ENCODE peak calls at places on chromosomes 5 and 9, in four cellular contexts. I is psoas muscle, H is heart left ventricle, B is pancreas. T is an unnamed sample.

GRCh38 chr5:1404062-1404461 is 41.2 kb downstream of the SLC6A3 start:
- DNase-seq in I (peak; percentile 25), H (no peak), B (peak; percentile 45), T (no peak)

GRCh38 chr9:136615631-136616306 is 46.9 kb upstream of the EGFL7 start:
- DNase-seq in I (no peak), H (no peak), B (no peak), T (no peak)

GRCh38 chr9:111622626-111623025 is 8.5 kb upstream of the DNAJC25 start:
- DNase-seq in I (peak; percentile 49), H (no peak), B (no peak), T (no peak)

GRCh38 chr5:179284751-179285191 is 60.5 kb downstream of the ADAMTS2 start:
- DNase-seq in I (no peak), H (no peak), B (peak; percentile 21), T (no peak)

GRCh38 chr9:115591584-115591984 is 473.6 kb upstream of the TNC start:
- DNase-seq in I (peak; percentile 71), H (peak; percentile 33), B (no peak), T (peak; percentile 98)

GRCh38 chr9:72954431-72955420 is 1.9 kb upstream of the ALDH1A1 start:
- DNase-seq in I (peak; percentile 51), H (no peak), B (no peak), T (no peak)

GRCh38 chr5:179241175-179241574 is 104.1 kb downstream of the ADAMTS2 start:
- DNase-seq in I (peak; percentile 55), H (peak; percentile 17), B (peak; percentile 29), T (no peak)

GRCh38 chr5:9932770-9933169 is 302.6 kb upstream of the TAS2R1 start:
- DNase-seq in I (no peak), H (no peak), B (no peak), T (no peak)

GRCh38 chr9:108803666-108804065 is 52.1 kb downstream of the ACTL7B start:
- DNase-seq in I (no peak), H (no peak), B (no peak), T (no peak)

GRCh38 chr5:181151146-181151545 is 3.8 kb downstream of the OR2V2 start:
- DNase-seq in I (no peak), H (no peak), B (no peak), T (no peak)

GRCh38 chr9:127369428-127369827 is 27.5 kb upstream of the SLC2A8 start:
- DNase-seq in I (no peak), H (no peak), B (no peak), T (no peak)

GRCh38 chr9:32431940-32432555 is 47.6 kb downstream of the ACO1 start:
- DNase-seq in I (peak; percentile 61), H (peak; percentile 39), B (no peak), T (no peak)

GRCh38 chr5:168364738-168365550 is 73.5 kb downstream of the WWC1 start:
- DNase-seq in I (no peak), H (no peak), B (peak; percentile 55), T (no peak)

GRCh38 chr9:10135553-10135952 is 477.2 kb downstream of the PTPRD start:
- DNase-seq in I (no peak), H (no peak), B (no peak), T (no peak)

GRCh38 chr9:37582548-37583157 is 6.5 kb upstream of the FBXO10 start:
- DNase-seq in I (no peak), H (no peak), B (no peak), T (no peak)

GRCh38 chr5:121954086-121954485 is 7.7 kb upstream of the SRFBP1 start:
- DNase-seq in I (no peak), H (no peak), B (peak; percentile 50), T (no peak)

GRCh38 chr5:139638090-139638735 is 9.9 kb upstream of the CXXC5 start:
- DNase-seq in I (peak; percentile 96), H (peak; percentile 84), B (peak; percentile 89), T (no peak)

GRCh38 chr5:56850423-56850822 is 35.1 kb downstream of the MAP3K1 start:
- DNase-seq in I (no peak), H (no peak), B (no peak), T (no peak)

GRCh38 chr5:133686566-133686965 is 74.2 kb upstream of the FSTL4 start:
- DNase-seq in I (no peak), H (no peak), B (no peak), T (no peak)

GRCh38 chr5:91128604-91129003 is 254.5 kb downstream of the ARRDC3 start:
- DNase-seq in I (no peak), H (no peak), B (no peak), T (no peak)

GRCh38 chr5:16574789-16575785 is 41.7 kb downstream of the RETREG1 start:
- DNase-seq in I (peak; percentile 76), H (peak; percentile 46), B (no peak), T (no peak)

GRCh38 chr5:43702815-43703214 is 99.8 kb downstream of the NNT start:
- DNase-seq in I (no peak), H (no peak), B (no peak), T (no peak)

GRCh38 chr9:85258823-85259370 is 482.9 kb downstream of the AGTPBP1 start:
- DNase-seq in I (peak; percentile 60), H (peak; percentile 50), B (no peak), T (peak; percentile 2)

GRCh38 chr9:97571664-97572063 is 61.5 kb downstream of the TSTD2 start:
- DNase-seq in I (peak; percentile 51), H (no peak), B (no peak), T (no peak)

GRCh38 chr9:6443661-6444060 is 30.7 kb downstream of the UHRF2 start:
- DNase-seq in I (no peak), H (no peak), B (no peak), T (no peak)

GRCh38 chr5:179243333-179243732 is 101.9 kb downstream of the ADAMTS2 start:
- DNase-seq in I (no peak), H (peak; percentile 8), B (no peak), T (no peak)

GRCh38 chr9:3371842-3372241 is 154.0 kb downstream of the RFX3 start:
- DNase-seq in I (no peak), H (no peak), B (no peak), T (no peak)

GRCh38 chr5:74027732-74028338 is 401.8 kb downstream of the ARHGEF28 start:
- DNase-seq in I (no peak), H (no peak), B (no peak), T (no peak)

GRCh38 chr5:144202072-144202471 is 31.4 kb downstream of the KCTD16 start:
- DNase-seq in I (no peak), H (no peak), B (no peak), T (no peak)

GRCh38 chr9:96067004-96067403 is 191.5 kb downstream of the ERCC6L2 start:
- DNase-seq in I (no peak), H (peak; percentile 53), B (no peak), T (no peak)

GRCh38 chr9:73219985-73220626 is 68.4 kb downstream of the ANXA1 start:
- DNase-seq in I (no peak), H (no peak), B (no peak), T (no peak)

GRCh38 chr5:150272531-150272930 is 17.0 kb downstream of the CAMK2A start:
- DNase-seq in I (no peak), H (no peak), B (no peak), T (no peak)

GRCh38 chr5:150694638-150695037 is 6.2 kb downstream of the RBM22 start:
- DNase-seq in I (no peak), H (no peak), B (no peak), T (no peak)

GRCh38 chr5:55578771-55579170 is 44.0 kb upstream of the PLPP1 start:
- DNase-seq in I (no peak), H (no peak), B (no peak), T (no peak)

GRCh38 chr5:88672644-88673493 is 210.1 kb downstream of the MEF2C start:
- DNase-seq in I (no peak), H (no peak), B (no peak), T (no peak)

GRCh38 chr5:132055808-132056609 is 4.4 kb upstream of the IL3 start:
- DNase-seq in I (peak; percentile 50), H (peak; percentile 15), B (peak; percentile 15), T (no peak)

DNA sequence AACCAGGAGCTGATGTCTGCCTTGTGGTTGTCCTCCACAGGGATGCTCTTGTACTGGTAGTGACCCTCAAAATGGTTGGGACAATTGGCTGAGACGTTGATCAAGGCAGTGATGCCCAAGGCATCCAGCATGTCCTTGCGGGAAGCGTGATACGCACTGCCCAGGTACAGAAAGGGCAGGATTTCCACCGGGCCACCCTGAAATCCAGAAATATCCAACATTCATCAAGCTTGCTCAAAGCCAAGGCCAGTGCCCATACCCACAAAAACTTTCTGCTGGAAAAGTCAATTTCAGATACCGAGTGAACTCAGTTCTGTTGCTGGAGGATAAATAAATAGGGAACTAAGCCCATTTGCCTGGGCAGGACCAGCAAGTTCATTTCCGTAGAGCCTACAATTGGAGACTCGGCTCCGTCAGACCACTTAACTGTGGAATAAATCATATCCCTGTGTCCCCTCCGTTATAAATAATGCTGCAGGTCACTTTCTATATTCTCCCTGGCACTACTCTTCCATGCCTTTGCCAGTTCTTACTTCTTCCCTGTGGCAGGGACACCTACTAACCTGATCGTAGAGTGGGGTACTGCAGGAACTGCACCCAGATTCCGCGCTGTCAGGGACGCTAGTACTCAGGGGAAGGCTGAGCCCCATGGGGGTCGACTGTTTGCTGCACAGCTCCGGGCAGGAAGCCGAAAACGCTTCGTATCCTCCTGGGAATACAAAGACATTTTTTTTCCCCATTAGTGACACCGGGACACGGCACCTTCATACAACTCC is 1.2 kb downstream of the DUSP1 start:
- DNase-seq in I (peak; percentile 79), H (peak; percentile 61), B (no peak), T (no peak)
- H3K27ac ChIP-seq in I (peak overlapping the region; percentile 98), H (peak overlapping the region; percentile 100), B (peak overlapping the region; percentile 98), T (peak overlapping the region; percentile 77)

GRCh38 chr9:94135222-94135621 is 51.0 kb downstream of the PTPDC1 start:
- DNase-seq in I (no peak), H (no peak), B (no peak), T (no peak)
- H3K27ac ChIP-seq in I (peak overlapping the region; percentile 58), H (peak overlapping the region; percentile 60), B (no peak overlapping the region), T (no peak overlapping the region)

DNA sequence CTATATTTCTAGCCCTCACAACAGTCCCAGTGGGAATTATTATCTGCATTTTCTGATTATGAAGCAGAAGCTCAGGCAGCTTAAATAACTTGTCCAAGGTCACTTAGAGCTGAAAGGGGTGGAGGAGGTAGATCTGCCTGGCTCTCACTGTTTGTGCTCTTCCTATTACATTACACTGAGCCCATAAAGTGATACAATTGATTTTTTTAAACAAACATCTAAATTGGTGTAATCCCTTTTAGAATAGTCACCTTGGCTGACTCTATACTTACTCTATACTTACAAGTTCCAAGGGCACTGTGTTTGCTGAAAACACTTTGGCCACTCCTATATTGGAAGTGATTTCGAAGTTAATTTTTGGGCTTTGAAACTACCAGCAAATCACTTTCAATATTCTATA is 144.7 kb downstream of the APBA1 start:
- DNase-seq in I (no peak), H (no peak), B (no peak), T (no peak)
- H3K27ac ChIP-seq in I (no peak overlapping the region), H (no peak overlapping the region), B (no peak overlapping the region), T (no peak overlapping the region)

GRCh38 chr9:129889461-129889935 is 54.2 kb downstream of the USP20 start:
- DNase-seq in I (no peak), H (no peak), B (no peak), T (no peak)

GRCh38 chr9:129894106-129894823 is 59.0 kb downstream of the USP20 start:
- DNase-seq in I (no peak), H (no peak), B (no peak), T (no peak)

GRCh38 chr9:129888809-129889460 is 53.7 kb downstream of the USP20 start:
- DNase-seq in I (no peak), H (no peak), B (no peak), T (no peak)

GRCh38 chr9:129889936-129890717 is 54.9 kb downstream of the USP20 start:
- DNase-seq in I (no peak), H (peak; percentile 34), B (no peak), T (no peak)

GRCh38 chr9:129891519-129891918 is 56.3 kb downstream of the USP20 start:
- DNase-seq in I (no peak), H (no peak), B (no peak), T (no peak)
- H3K27ac ChIP-seq in I (no peak overlapping the region), H (peak overlapping the region; percentile 94), B (no peak overlapping the region), T (peak overlapping the region; percentile 77)

T was measured in SK-N-MC.